ENCODE peak calls at places on chromosomes 2 and 18, in six cellular contexts. N is H1, W is GM12878, F is T47D, A is HepG2, H is HCT116. U is an unnamed sample.

GRCh38 chr2:23697256-23697655 is 229.7 kb downstream of the ATAD2B start:
- DNase-seq in A (no peak), F (no peak), H (no peak), N (no peak), W (no peak), U (no peak)

GRCh38 chr2:60552096-60552850 is 1.2 kb downstream of the BCL11A start:
- DNase-seq in A (no peak), F (no peak), N (peak), W (no peak), H (no peak), U (no peak)

GRCh38 chr2:200308001-200308400 is 1.5 kb downstream of the SPATS2L start:
- DNase-seq in F (no peak), N (no peak), A (no peak), W (no peak), H (no peak), U (no peak)

GRCh38 chr18:68826111-68826510 is 28.2 kb downstream of the CCDC102B start:
- DNase-seq in H (no peak), F (no peak), N (no peak), W (no peak), A (no peak), U (no peak)

GRCh38 chr2:24231461-24231881 is 56.6 kb downstream of the FAM228A start:
- DNase-seq in F (no peak), N (no peak), W (no peak), H (no peak), A (no peak), U (no peak)

GRCh38 chr2:192700934-192701333 is 506.2 kb upstream of the TMEFF2 start:
- DNase-seq in H (no peak), W (no peak), F (no peak), N (no peak), A (no peak), U (no peak)

GRCh38 chr2:188622898-188623297 is 331.2 kb downstream of the GULP1 start:
- DNase-seq in F (no peak), W (no peak), N (no peak), A (no peak), H (no peak), U (no peak)

GRCh38 chr18:35564795-35565453 is 16.6 kb upstream of the GALNT1 start:
- DNase-seq in F (no peak), A (no peak), H (no peak), N (no peak), W (no peak), U (no peak)

GRCh38 chr18:51030537-51031258 is 685 bp downstream of the SMAD4 start:
- DNase-seq in W (no peak), N (peak), F (peak), H (no peak), A (peak), U (peak)

GRCh38 chr2:230160112-230160660 is 59.6 kb downstream of the SP110 start:
- DNase-seq in A (peak), N (peak), W (peak), F (peak), H (peak), U (peak)

GRCh38 chr18:72847134-72847533 is 20.7 kb downstream of the NETO1 start:
- DNase-seq in W (no peak), N (no peak), H (no peak), A (no peak), F (no peak), U (no peak)

GRCh38 chr2:195009202-195009601 is 647.8 kb upstream of the SLC39A10 start:
- DNase-seq in W (no peak), F (peak), A (no peak), H (no peak), N (no peak), U (no peak)

GRCh38 chr2:223626713-223627112 is 24.6 kb upstream of the SCG2 start:
- DNase-seq in H (no peak), F (no peak), N (no peak), A (no peak), W (no peak), U (no peak)
- TF ChIP-seq JUND in H (no peak), F (no peak), N (no peak), A (no peak), W (no peak), U (no peak)

DNA sequence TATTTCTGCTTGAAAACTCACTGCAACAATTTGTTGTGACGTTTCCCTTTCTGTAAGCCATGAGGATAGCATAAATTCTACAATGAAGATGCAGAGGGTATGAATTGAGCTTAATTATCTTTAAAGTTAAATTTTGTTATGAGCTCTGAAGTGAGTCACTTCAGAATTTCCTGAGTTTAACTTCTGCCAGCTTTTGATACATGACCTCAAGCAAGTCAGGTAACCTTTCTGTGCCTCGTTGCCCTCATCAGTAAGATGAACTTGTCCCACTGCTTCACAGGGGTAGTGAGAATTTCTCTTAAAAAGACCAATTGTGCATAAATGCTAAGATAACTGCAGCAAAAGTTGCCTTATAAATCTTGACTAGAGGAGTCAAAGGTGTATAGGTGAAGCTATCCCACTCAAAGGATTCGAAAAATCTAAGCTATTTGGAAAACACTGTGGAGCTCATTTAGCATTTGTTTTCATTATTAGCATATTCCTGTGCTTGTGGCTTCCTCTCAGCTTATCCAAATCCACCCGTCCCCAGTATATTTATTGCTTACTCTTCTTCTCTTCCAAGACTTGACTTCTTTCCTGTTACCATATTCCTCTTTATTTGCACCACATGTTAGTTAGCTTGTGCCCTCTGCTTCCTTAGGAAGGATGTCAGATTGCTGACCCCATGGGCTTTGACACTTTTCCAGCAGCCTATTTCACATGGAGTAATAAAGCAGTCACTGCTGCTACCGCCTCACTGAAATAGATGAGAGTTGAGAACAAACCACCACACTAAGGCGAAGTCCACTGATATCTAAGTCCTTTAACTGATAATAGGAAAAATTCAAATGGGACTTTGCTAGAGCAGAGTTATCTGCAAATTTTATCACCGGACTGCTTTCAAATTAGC is 428.6 kb downstream of the ERBB4 start:
- DNase-seq in W (no peak), A (no peak), H (no peak), N (no peak), F (no peak), U (no peak)
- TF ChIP-seq JUND in W (no peak), A (no peak), H (no peak), N (no peak), F (no peak), U (no peak)

GRCh38 chr2:16506366-16506765 is 159.3 kb downstream of the CYRIA start:
- DNase-seq in H (no peak), A (no peak), F (no peak), N (no peak), W (no peak), U (peak)
- TF ChIP-seq JUND in H (no peak), A (no peak), F (no peak), N (no peak), W (no peak), U (no peak)

GRCh38 chr2:240559271-240559670 is 886 bp upstream of the DUSP28 start:
- DNase-seq in W (no peak), A (no peak), H (no peak), N (no peak), F (no peak), U (no peak)

GRCh38 chr2:240557101-240557751 is 562 bp downstream of the ANKMY1 start:
- DNase-seq in W (no peak), F (no peak), N (peak), A (no peak), H (no peak), U (no peak)

GRCh38 chr2:240558229-240558885 is 569 bp upstream of the ANKMY1 start:
- DNase-seq in A (no peak), F (no peak), N (no peak), H (no peak), W (no peak), U (no peak)

GRCh38 chr2:240556553-240557100 is 1.2 kb downstream of the ANKMY1 start:
- DNase-seq in A (peak), F (peak), N (peak), H (no peak), W (no peak), U (peak)

GRCh38 chr2:240557808-240558207 is at the start of gene ANKMY1:
- DNase-seq in A (no peak), H (no peak), W (no peak), F (peak), N (peak), U (no peak)
- TF ChIP-seq JUND in A (no peak), H (no peak), W (no peak), F (no peak), N (no peak), U (no peak)

U was measured in K562.